ENCODE peak calls at places on chromosomes 3 and 15, in ten cellular contexts. X is fibroblast of mammary gland; L is HTR-8/SVneo; Z is amygdala; U is CD8-positive, alpha-beta memory T cell; W is stimulated activated CD8-positive, alpha-beta memory T cell treated with anti-CD3 and anti-CD28 coated beads, Interleukin-4, amount 100 ng/mL, for 1 hour; N is AG08395; K is stimulated activated CD4-positive, alpha-beta T cell treated with anti-CD3 and anti-CD28 coated beads, Interleukin-2, amount 100 ng/mL, for 24 hours; G is choroid plexus epithelial cell; S is T-helper 1 cell. D is an unnamed sample.

GRCh38 chr3:159616234-159616825 is 372.3 kb upstream of the IL12A start:
- DNase-seq in W (no peak), S (no peak), K (no peak), X (peak; percentile 60), G (peak; percentile 75), N (peak; percentile 53), Z (no peak), U (no peak), L (no peak), D (no peak)

GRCh38 chr3:112746675-112747276 is 99.9 kb downstream of the CD200R1L start:
- DNase-seq in U (no peak), N (no peak), X (peak; percentile 81), L (peak; percentile 26), S (no peak), W (no peak), G (peak; percentile 79), K (no peak), Z (no peak), D (no peak)

GRCh38 chr15:89893027-89893426 is 767 bp downstream of the AP3S2 start:
- DNase-seq in K (no peak), X (peak; percentile 27), N (no peak), L (no peak), W (no peak), U (no peak), G (peak; percentile 34), S (no peak), Z (no peak), D (no peak)

GRCh38 chr15:77510066-77511044 is 89.7 kb downstream of the HMG20A start:
- DNase-seq in K (no peak), G (no peak), Z (no peak), X (no peak), L (no peak), U (no peak), W (no peak), N (no peak), S (no peak), D (no peak)

GRCh38 chr3:4742359-4742758 is 236.9 kb upstream of the BHLHE40 start:
- DNase-seq in S (no peak), W (no peak), K (no peak), G (peak; percentile 68), Z (no peak), U (no peak), N (no peak), X (no peak), L (no peak), D (no peak)

GRCh38 chr3:2657971-2658370 is 452.2 kb downstream of the IL5RA start:
- DNase-seq in L (no peak), Z (no peak), K (no peak), S (no peak), U (no peak), G (no peak), X (no peak), W (no peak), N (no peak), D (no peak)

GRCh38 chr3:42014949-42015533 is 53.1 kb upstream of the ULK4 start:
- DNase-seq in G (no peak), Z (peak; percentile 46), L (no peak), N (peak; percentile 46), U (no peak), S (no peak), K (peak; percentile 22), X (peak; percentile 46), W (no peak), D (no peak)

GRCh38 chr3:172987268-172987667 is 153.8 kb downstream of the SPATA16 start:
- DNase-seq in S (no peak), W (no peak), X (no peak), L (no peak), Z (no peak), G (peak; percentile 5), U (no peak), N (no peak), K (no peak), D (no peak)

D was measured in GM12891.